ENCODE peak calls at places on chromosomes 3 and 15, in seven cellular contexts. One of them, this sample, is unnamed.

GRCh38 chr3:49883992-49884391 is 14.3 kb upstream of the CAMKV start:
- DNase-seq in NCI-H524 treated with DMSO at 0.1 percent for 48 hours: no peak
- DNase-seq in left ventricle myocardium inferior: no peak
- DNase-seq in GM06990: no peak
- DNase-seq in neuronal stem cell: no peak
- DNase-seq in NCI-H146: no peak
- DNase-seq in osteocyte: no peak
- DNase-seq in this sample: no peak

GRCh38 chr3:9746330-9746729 is 3.4 kb upstream of the OGG1 start:
- DNase-seq in NCI-H524 treated with DMSO at 0.1 percent for 48 hours: no peak
- DNase-seq in left ventricle myocardium inferior: no peak
- DNase-seq in GM06990: no peak
- DNase-seq in neuronal stem cell: no peak
- DNase-seq in NCI-H146: no peak
- DNase-seq in osteocyte: no peak
- DNase-seq in this sample: no peak

GRCh38 chr3:169323580-169324453 is 339.7 kb downstream of the MECOM start:
- DNase-seq in NCI-H524 treated with DMSO at 0.1 percent for 48 hours: no peak
- DNase-seq in left ventricle myocardium inferior: peak
- DNase-seq in GM06990: no peak
- DNase-seq in neuronal stem cell: no peak
- DNase-seq in NCI-H146: no peak
- DNase-seq in osteocyte: no peak
- DNase-seq in this sample: no peak

GRCh38 chr15:63372018-63372705 is 9.5 kb downstream of the CA12 start:
- DNase-seq in NCI-H524 treated with DMSO at 0.1 percent for 48 hours: no peak
- DNase-seq in left ventricle myocardium inferior: no peak
- DNase-seq in GM06990: no peak
- DNase-seq in neuronal stem cell: no peak
- DNase-seq in NCI-H146: no peak
- DNase-seq in osteocyte: no peak
- DNase-seq in this sample: peak

GRCh38 chr15:40254452-40254851 is 15.6 kb downstream of the PAK6 start:
- DNase-seq in NCI-H524 treated with DMSO at 0.1 percent for 48 hours: no peak
- DNase-seq in left ventricle myocardium inferior: no peak
- DNase-seq in GM06990: no peak
- DNase-seq in neuronal stem cell: no peak
- DNase-seq in NCI-H146: no peak
- DNase-seq in osteocyte: no peak
- DNase-seq in this sample: no peak

GRCh38 chr3:88641033-88641604 is 466.3 kb upstream of the EPHA3 start:
- DNase-seq in NCI-H524 treated with DMSO at 0.1 percent for 48 hours: no peak
- DNase-seq in left ventricle myocardium inferior: no peak
- DNase-seq in GM06990: no peak
- DNase-seq in neuronal stem cell: no peak
- DNase-seq in NCI-H146: no peak
- DNase-seq in osteocyte: no peak
- DNase-seq in this sample: no peak

GRCh38 chr3:152841131-152841530 is 6.2 kb downstream of the P2RY1 start:
- DNase-seq in NCI-H524 treated with DMSO at 0.1 percent for 48 hours: no peak
- DNase-seq in left ventricle myocardium inferior: no peak
- DNase-seq in GM06990: no peak
- DNase-seq in neuronal stem cell: no peak
- DNase-seq in NCI-H146: no peak
- DNase-seq in osteocyte: no peak
- DNase-seq in this sample: no peak

GRCh38 chr3:97901327-97902295 is 70.6 kb downstream of the RIOX2 start:
- DNase-seq in NCI-H524 treated with DMSO at 0.1 percent for 48 hours: no peak
- DNase-seq in left ventricle myocardium inferior: no peak
- DNase-seq in GM06990: no peak
- DNase-seq in neuronal stem cell: no peak
- DNase-seq in NCI-H146: no peak
- DNase-seq in osteocyte: no peak
- DNase-seq in this sample: no peak

GRCh38 chr3:23809840-23810341 is 4.1 kb downstream of the UBE2E1 start:
- DNase-seq in NCI-H524 treated with DMSO at 0.1 percent for 48 hours: no peak
- DNase-seq in left ventricle myocardium inferior: no peak
- DNase-seq in GM06990: no peak
- DNase-seq in neuronal stem cell: no peak
- DNase-seq in NCI-H146: no peak
- DNase-seq in osteocyte: no peak
- DNase-seq in this sample: no peak

GRCh38 chr3:100319951-100320350 is 14.6 kb upstream of the NIT2 start:
- DNase-seq in NCI-H524 treated with DMSO at 0.1 percent for 48 hours: no peak
- DNase-seq in left ventricle myocardium inferior: no peak
- DNase-seq in GM06990: no peak
- DNase-seq in neuronal stem cell: no peak
- DNase-seq in NCI-H146: no peak
- DNase-seq in osteocyte: no peak
- DNase-seq in this sample: no peak

GRCh38 chr15:47754312-47754711 is 37.0 kb downstream of the SEMA6D start:
- DNase-seq in NCI-H524 treated with DMSO at 0.1 percent for 48 hours: no peak
- DNase-seq in left ventricle myocardium inferior: no peak
- DNase-seq in GM06990: no peak
- DNase-seq in neuronal stem cell: no peak
- DNase-seq in NCI-H146: no peak
- DNase-seq in osteocyte: no peak
- DNase-seq in this sample: no peak

GRCh38 chr15:75479670-75480069 is 28.2 kb upstream of the SIN3A start:
- DNase-seq in NCI-H524 treated with DMSO at 0.1 percent for 48 hours: no peak
- DNase-seq in left ventricle myocardium inferior: no peak
- DNase-seq in GM06990: no peak
- DNase-seq in neuronal stem cell: no peak
- DNase-seq in NCI-H146: no peak
- DNase-seq in osteocyte: no peak
- DNase-seq in this sample: no peak

GRCh38 chr15:96416218-96416933 is 85.9 kb downstream of the NR2F2 start:
- DNase-seq in NCI-H524 treated with DMSO at 0.1 percent for 48 hours: no peak
- DNase-seq in left ventricle myocardium inferior: no peak
- DNase-seq in GM06990: no peak
- DNase-seq in neuronal stem cell: no peak
- DNase-seq in NCI-H146: no peak
- DNase-seq in osteocyte: no peak
- DNase-seq in this sample: no peak

GRCh38 chr15:49083471-49084284 is 37.4 kb upstream of the SECISBP2L start:
- DNase-seq in NCI-H524 treated with DMSO at 0.1 percent for 48 hours: no peak
- DNase-seq in left ventricle myocardium inferior: no peak
- DNase-seq in GM06990: no peak
- DNase-seq in neuronal stem cell: no peak
- DNase-seq in NCI-H146: no peak
- DNase-seq in osteocyte: no peak
- DNase-seq in this sample: no peak

GRCh38 chr3:58496206-58496605 is 4.3 kb downstream of the KCTD6 start:
- DNase-seq in NCI-H524 treated with DMSO at 0.1 percent for 48 hours: no peak
- DNase-seq in left ventricle myocardium inferior: no peak
- DNase-seq in GM06990: no peak
- DNase-seq in neuronal stem cell: no peak
- DNase-seq in NCI-H146: no peak
- DNase-seq in osteocyte: no peak
- DNase-seq in this sample: no peak

GRCh38 chr3:146161725-146162047 is 702 bp upstream of the PLOD2 start:
- DNase-seq in NCI-H524 treated with DMSO at 0.1 percent for 48 hours: no peak
- DNase-seq in left ventricle myocardium inferior: peak
- DNase-seq in GM06990: no peak
- DNase-seq in neuronal stem cell: no peak
- DNase-seq in NCI-H146: peak
- DNase-seq in osteocyte: no peak
- DNase-seq in this sample: no peak

GRCh38 chr3:195715583-195716266 is 5.1 kb upstream of the MUC20 start:
- DNase-seq in NCI-H524 treated with DMSO at 0.1 percent for 48 hours: no peak
- DNase-seq in left ventricle myocardium inferior: no peak
- DNase-seq in GM06990: no peak
- DNase-seq in neuronal stem cell: no peak
- DNase-seq in NCI-H146: no peak
- DNase-seq in osteocyte: no peak
- DNase-seq in this sample: no peak

GRCh38 chr15:75208501-75209288 is 7.0 kb downstream of the C15orf39 start:
- DNase-seq in NCI-H524 treated with DMSO at 0.1 percent for 48 hours: no peak
- DNase-seq in left ventricle myocardium inferior: no peak
- DNase-seq in GM06990: no peak
- DNase-seq in neuronal stem cell: no peak
- DNase-seq in NCI-H146: no peak
- DNase-seq in osteocyte: no peak
- DNase-seq in this sample: no peak

GRCh38 chr3:191321019-191321767 is 8.0 kb upstream of the CCDC50 start:
- DNase-seq in NCI-H524 treated with DMSO at 0.1 percent for 48 hours: no peak
- DNase-seq in left ventricle myocardium inferior: no peak
- DNase-seq in GM06990: no peak
- DNase-seq in neuronal stem cell: no peak
- DNase-seq in NCI-H146: no peak
- DNase-seq in osteocyte: no peak
- DNase-seq in this sample: no peak

This sample was measured in vagina.